ENCODE peak calls at places on chromosomes 2 and 18, in six cellular contexts. W, B, S, L, O and P are unnamed samples.

GRCh38 chr2:218285604-218286003 is 6.7 kb downstream of the TMBIM1 start:
- DNase-seq in W (no peak), B (peak), S (no peak), L (peak), O (no peak), P (no peak)

GRCh38 chr2:33015421-33016142 is 68.8 kb downstream of the LTBP1 start:
- DNase-seq in W (no peak), B (no peak), S (no peak), L (no peak), O (peak), P (peak)

GRCh38 chr2:195466427-195466826 is 190.6 kb upstream of the SLC39A10 start:
- DNase-seq in W (no peak), B (no peak), S (no peak), L (no peak), O (no peak), P (no peak)

GRCh38 chr2:20050104-20050711 is 1.2 kb downstream of the LAPTM4A start:
- DNase-seq in W (no peak), B (no peak), S (no peak), L (no peak), O (peak), P (peak)

GRCh38 chr2:200756618-200757321 is 54.9 kb upstream of the BZW1 start:
- DNase-seq in W (no peak), B (peak), S (no peak), L (no peak), O (peak), P (no peak)

GRCh38 chr18:8215741-8216140 is 393.5 kb upstream of the RAB12 start:
- DNase-seq in W (no peak), B (no peak), S (no peak), L (no peak), O (no peak), P (no peak)

GRCh38 chr2:174780191-174780590 is 15.9 kb upstream of the CHRNA1 start:
- DNase-seq in W (no peak), B (no peak), S (no peak), L (no peak), O (no peak), P (no peak)

GRCh38 chr2:224793961-224794360 is 77.8 kb upstream of the CCDC195 start:
- DNase-seq in W (no peak), B (no peak), S (no peak), L (no peak), O (no peak), P (no peak)

GRCh38 chr18:26568513-26568912 is 20.2 kb upstream of the KCTD1 start:
- DNase-seq in W (no peak), B (no peak), S (no peak), L (no peak), O (no peak), P (no peak)

GRCh38 chr18:58645398-58645797 is 16.5 kb upstream of the ALPK2 start:
- DNase-seq in W (no peak), B (no peak), S (no peak), L (no peak), O (no peak), P (no peak)

GRCh38 chr2:104597942-104598341 is 256.0 kb upstream of the POU3F3 start:
- DNase-seq in W (no peak), B (no peak), S (no peak), L (no peak), O (no peak), P (no peak)

GRCh38 chr18:21960189-21960588 is 209.2 kb upstream of the GATA6 start:
- DNase-seq in W (no peak), B (no peak), S (no peak), L (no peak), O (no peak), P (no peak)

GRCh38 chr2:64989982-64990614 is 899 bp downstream of the SLC1A4 start:
- DNase-seq in W (no peak), B (no peak), S (no peak), L (peak), O (peak), P (peak)

GRCh38 chr2:238775591-238775990 is 72.3 kb upstream of the TWIST2 start:
- DNase-seq in W (no peak), B (no peak), S (no peak), L (no peak), O (no peak), P (no peak)

DNA sequence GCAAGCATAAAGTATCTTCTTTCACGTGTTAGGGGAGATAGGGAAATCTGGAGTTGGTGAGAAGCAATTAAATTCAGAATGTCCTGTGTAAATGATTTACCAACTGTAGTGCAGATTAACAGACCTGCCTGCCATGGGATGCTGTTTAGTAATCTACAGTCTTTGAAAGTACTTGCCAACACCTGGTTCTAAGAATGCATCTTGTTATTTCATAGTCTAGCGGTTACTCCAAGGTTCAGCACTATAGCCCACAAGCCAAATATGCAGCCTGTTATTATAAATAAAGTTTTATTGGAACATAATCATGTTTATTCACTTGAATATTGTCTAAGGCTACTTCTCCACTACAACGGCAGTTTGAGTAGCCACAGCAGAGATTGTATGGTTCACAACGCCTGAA is 100.8 kb downstream of the OSBPL6 start:
- DNase-seq in W (no peak), B (no peak), S (no peak), L (no peak), O (no peak), P (no peak)
- TF ChIP-seq POLR2A in W (no peak), B (no peak), S (no peak), L (no peak), O (no peak), P (no peak)

GRCh38 chr2:75643980-75644379 is 2.6 kb upstream of the MRPL19 start:
- DNase-seq in W (no peak), B (no peak), S (no peak), L (no peak), O (no peak), P (no peak)

GRCh38 chr2:75646090-75646582 is 447 bp upstream of the MRPL19 start:
- DNase-seq in W (no peak), B (no peak), S (no peak), L (no peak), O (peak), P (no peak)

GRCh38 chr2:75645643-75646042 is 940 bp upstream of the MRPL19 start:
- DNase-seq in W (peak), B (no peak), S (no peak), L (no peak), O (no peak), P (no peak)

GRCh38 chr2:75647771-75648170 is 1.2 kb downstream of the MRPL19 start:
- DNase-seq in W (no peak), B (no peak), S (no peak), L (no peak), O (no peak), P (peak)

GRCh38 chr2:75646583-75647425 is at the start of gene MRPL19:
- DNase-seq in W (peak), B (peak), S (peak), L (peak), O (peak), P (peak)
- TF ChIP-seq POLR2A in W (no peak), B (peak), S (peak), L (no peak), O (peak), P (peak)

GRCh38 chr18:2571200-2572143 is at the start of the genes METTL4 and NDC80:
- DNase-seq in W (peak), B (peak), S (peak), L (peak), O (peak), P (peak)
- TF ChIP-seq POLR2A in W (no peak), B (no peak), S (peak), L (no peak), O (peak), P (peak)

DNA sequence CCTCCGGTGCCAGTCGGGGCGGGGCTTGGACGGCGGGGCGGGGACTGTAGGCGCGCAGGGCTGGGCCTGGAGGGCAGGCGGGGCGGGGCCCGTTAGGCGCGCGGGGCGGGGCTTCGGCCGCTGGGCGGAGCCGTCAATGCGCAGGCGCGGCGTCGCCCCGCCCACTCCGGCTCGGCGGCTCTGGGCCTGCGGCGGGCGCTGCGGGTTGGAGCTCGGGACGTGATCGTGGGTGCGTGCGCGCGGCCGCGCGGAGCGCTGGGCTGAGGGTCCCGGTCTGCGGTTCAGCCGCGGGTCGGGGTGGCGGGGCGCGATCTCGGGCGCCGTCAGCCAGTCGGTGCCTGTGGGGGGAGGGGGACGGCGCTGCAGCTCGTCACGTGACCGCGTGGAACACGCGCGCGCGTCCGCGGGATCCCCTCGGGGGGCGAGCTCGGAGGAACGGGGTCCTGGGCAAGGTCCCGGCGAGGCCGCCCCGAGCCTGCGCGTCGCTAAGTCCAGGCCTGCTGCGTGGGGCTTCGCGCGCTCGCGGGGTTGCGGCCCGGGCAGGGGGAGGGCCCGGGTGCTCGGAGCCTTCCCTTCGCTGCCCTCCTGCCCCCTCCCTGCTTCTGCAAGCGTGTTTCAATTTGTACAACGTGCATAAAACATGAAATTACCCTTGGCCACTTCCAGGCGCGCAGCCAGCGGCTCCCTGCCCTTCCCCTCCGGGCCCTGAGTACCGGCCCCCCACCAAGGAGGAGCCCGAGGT is at the start of gene D2HGDH:
- DNase-seq in W (peak), B (peak), S (peak), L (peak), O (peak), P (peak)
- TF ChIP-seq POLR2A in W (peak), B (peak), S (peak), L (no peak), O (no peak), P (peak)